ENCODE peak calls at places on chromosomes 3 and 15, in five cellular contexts. T, N, M, P and F are unnamed samples.

GRCh38 chr15:52527898-52528464 is 699 bp downstream of the MYO5A start:
- DNase-seq in T (peak), N (peak), M (no peak), P (peak), F (peak)

GRCh38 chr15:85542895-85543331 is 162.5 kb downstream of the AKAP13 start:
- DNase-seq in T (no peak), N (no peak), M (no peak), P (no peak), F (no peak)

GRCh38 chr3:170690133-170690981 is 104.5 kb upstream of the SLC7A14 start:
- DNase-seq in T (peak), N (peak), M (no peak), P (peak), F (peak)

GRCh38 chr15:34262362-34262761 is 37.5 kb downstream of the EMC4 start:
- DNase-seq in T (no peak), N (no peak), M (no peak), P (no peak), F (no peak)

GRCh38 chr3:16359331-16359730 is 94.3 kb downstream of the OXNAD1 start:
- DNase-seq in T (no peak), N (no peak), M (no peak), P (no peak), F (no peak)

GRCh38 chr3:196111939-196112386 is 30.1 kb upstream of the TFRC start:
- DNase-seq in T (no peak), N (no peak), M (no peak), P (no peak), F (no peak)

GRCh38 chr3:171813897-171814460 is 3.7 kb upstream of the PLD1 start:
- DNase-seq in T (no peak), N (no peak), M (no peak), P (no peak), F (peak)

GRCh38 chr3:104101736-104102135 is 1265.0 kb upstream of the ALCAM start:
- DNase-seq in T (no peak), N (no peak), M (no peak), P (no peak), F (no peak)

GRCh38 chr3:133887075-133887950 is 8.4 kb downstream of the RAB6B start:
- DNase-seq in T (no peak), N (peak), M (no peak), P (no peak), F (no peak)

GRCh38 chr3:172596394-172596706 is 73.1 kb upstream of the TNFSF10 start:
- DNase-seq in T (no peak), N (no peak), M (no peak), P (no peak), F (no peak)

GRCh38 chr3:75192065-75192658 is 472.0 kb upstream of the FRG2C start:
- DNase-seq in T (peak), N (peak), M (peak), P (peak), F (peak)

GRCh38 chr15:40344217-40344616 is 3.5 kb upstream of the CCDC9B start:
- DNase-seq in T (no peak), N (no peak), M (no peak), P (no peak), F (no peak)

GRCh38 chr3:159200176-159200575 is 398.3 kb downstream of the MFSD1 start:
- DNase-seq in T (no peak), N (peak), M (no peak), P (no peak), F (peak)

GRCh38 chr3:103169289-103169688 is 734.5 kb downstream of the ZPLD1 start:
- DNase-seq in T (no peak), N (no peak), M (no peak), P (no peak), F (no peak)

GRCh38 chr3:41717591-41718093 is 244.3 kb downstream of the ULK4 start:
- DNase-seq in T (no peak), N (no peak), M (no peak), P (no peak), F (no peak)

GRCh38 chr3:111932962-111933361 is 45.9 kb upstream of the ABHD10 start:
- DNase-seq in T (no peak), N (no peak), M (no peak), P (no peak), F (no peak)

GRCh38 chr3:177807150-177807875 is 610.0 kb upstream of the TBL1XR1 start:
- DNase-seq in T (no peak), N (no peak), M (no peak), P (no peak), F (no peak)

GRCh38 chr3:46670891-46671427 is 22.5 kb downstream of the ALS2CL start:
- DNase-seq in T (no peak), N (no peak), M (no peak), P (no peak), F (no peak)

GRCh38 chr3:98761656-98762229 is 1.4 kb upstream of the ST3GAL6 start:
- DNase-seq in T (no peak), N (no peak), M (no peak), P (no peak), F (no peak)

GRCh38 chr15:94206463-94207167 is 24.7 kb upstream of the MCTP2 start:
- DNase-seq in T (no peak), N (peak), M (peak), P (no peak), F (peak)

GRCh38 chr3:68771683-68772082 is 160.7 kb downstream of the TAFA4 start:
- DNase-seq in T (no peak), N (no peak), M (no peak), P (no peak), F (no peak)

GRCh38 chr15:66679657-66680108 is 22.4 kb upstream of the SMAD6 start:
- DNase-seq in T (no peak), N (no peak), M (no peak), P (no peak), F (no peak)

GRCh38 chr15:100627789-100628395 is 25.5 kb downstream of the ASB7 start:
- DNase-seq in T (peak), N (peak), M (peak), P (peak), F (peak)

GRCh38 chr3:53829605-53830004 is 16.6 kb downstream of the CHDH start:
- DNase-seq in T (no peak), N (no peak), M (no peak), P (no peak), F (no peak)

GRCh38 chr3:126955004-126955790 is 27.7 kb upstream of the PLXNA1 start:
- DNase-seq in T (no peak), N (no peak), M (no peak), P (no peak), F (no peak)

GRCh38 chr15:91919014-91919534 is 65.6 kb downstream of the SLCO3A1 start:
- DNase-seq in T (no peak), N (no peak), M (no peak), P (no peak), F (no peak)

GRCh38 chr15:43492266-43492665 is 690 bp downstream of the TP53BP1 start:
- DNase-seq in T (no peak), N (no peak), M (no peak), P (no peak), F (no peak)

GRCh38 chr15:93566777-93567176 is 477.8 kb upstream of the RGMA start:
- DNase-seq in T (no peak), N (no peak), M (no peak), P (no peak), F (no peak)

GRCh38 chr15:63765338-63765737 is 68.4 kb downstream of the HERC1 start:
- DNase-seq in T (no peak), N (no peak), M (no peak), P (no peak), F (no peak)

GRCh38 chr3:62493116-62493801 is 119.9 kb upstream of the FEZF2 start:
- DNase-seq in T (no peak), N (no peak), M (no peak), P (no peak), F (no peak)

GRCh38 chr15:100988874-100989273 is 69.7 kb downstream of the LRRK1 start:
- DNase-seq in T (no peak), N (no peak), M (no peak), P (no peak), F (no peak)

GRCh38 chr15:77482570-77482969 is 61.9 kb downstream of the HMG20A start:
- DNase-seq in T (no peak), N (peak), M (no peak), P (no peak), F (peak)

GRCh38 chr15:44713006-44713966 is 2.0 kb downstream of the B2M start:
- DNase-seq in T (no peak), N (peak), M (no peak), P (no peak), F (peak)

GRCh38 chr3:117873236-117873635 is 1161.4 kb downstream of the IGSF11 start:
- DNase-seq in T (no peak), N (no peak), M (no peak), P (no peak), F (no peak)

GRCh38 chr3:75242012-75242411 is 422.1 kb upstream of the FRG2C start:
- DNase-seq in T (no peak), N (no peak), M (no peak), P (no peak), F (no peak)

GRCh38 chr3:182035324-182035723 is 323.6 kb downstream of the SOX2 start:
- DNase-seq in T (no peak), N (no peak), M (no peak), P (no peak), F (no peak)

GRCh38 chr15:66774001-66774814 is 72.2 kb downstream of the SMAD6 start:
- DNase-seq in T (peak), N (peak), M (no peak), P (peak), F (peak)